ENCODE peak calls at places on chromosomes 4 and X, in four cellular contexts. One of them, this sample, is unnamed.

GRCh38 chrX:100994352-100995281 is 25.1 kb downstream of the ARL13A start:
- DNase-seq in psoas muscle: no peak
- DNase-seq in IMR-90: peak; percentile 68
- DNase-seq in upper lobe of right lung: no peak
- DNase-seq in this sample: no peak

GRCh38 chr4:126761947-126762650 is 870.7 kb upstream of the INTU start:
- DNase-seq in psoas muscle: no peak
- DNase-seq in IMR-90: no peak
- DNase-seq in upper lobe of right lung: no peak
- DNase-seq in this sample: no peak

GRCh38 chr4:47837582-47838294 is at the start of gene CORIN:
- DNase-seq in psoas muscle: no peak
- DNase-seq in IMR-90: no peak
- DNase-seq in upper lobe of right lung: peak; percentile 70
- DNase-seq in this sample: peak; percentile 10

GRCh38 chrX:17788439-17788838 is 51.1 kb downstream of the SCML1 start:
- DNase-seq in psoas muscle: peak; percentile 35
- DNase-seq in IMR-90: peak; percentile 16
- DNase-seq in upper lobe of right lung: peak; percentile 64
- DNase-seq in this sample: peak; percentile 25

GRCh38 chr4:110518889-110519490 is 43.0 kb downstream of the ENPEP start:
- DNase-seq in psoas muscle: no peak
- DNase-seq in IMR-90: peak; percentile 22
- DNase-seq in upper lobe of right lung: no peak
- DNase-seq in this sample: peak; percentile 2

GRCh38 chr4:27267435-27268355 is 407.1 kb downstream of the STIM2 start:
- DNase-seq in psoas muscle: no peak
- DNase-seq in IMR-90: no peak
- DNase-seq in upper lobe of right lung: no peak
- DNase-seq in this sample: no peak

GRCh38 chr4:40778090-40778489 is 28.3 kb downstream of the NSUN7 start:
- DNase-seq in psoas muscle: no peak
- DNase-seq in IMR-90: no peak
- DNase-seq in upper lobe of right lung: no peak
- DNase-seq in this sample: no peak

GRCh38 chr4:161320377-161320776 is 843.4 kb downstream of the FSTL5 start:
- DNase-seq in psoas muscle: no peak
- DNase-seq in IMR-90: no peak
- DNase-seq in upper lobe of right lung: no peak
- DNase-seq in this sample: no peak

GRCh38 chr4:128455076-128455345 is 167.4 kb upstream of the PGRMC2 start:
- DNase-seq in psoas muscle: no peak
- DNase-seq in IMR-90: no peak
- DNase-seq in upper lobe of right lung: no peak
- DNase-seq in this sample: no peak

GRCh38 chr4:54902261-54902660 is 223.1 kb downstream of the KDR start:
- DNase-seq in psoas muscle: no peak
- DNase-seq in IMR-90: peak; percentile 43
- DNase-seq in upper lobe of right lung: no peak
- DNase-seq in this sample: no peak

GRCh38 chrX:12954981-12955380 is 19.9 kb upstream of the TMSB4X start:
- DNase-seq in psoas muscle: no peak
- DNase-seq in IMR-90: no peak
- DNase-seq in upper lobe of right lung: no peak
- DNase-seq in this sample: no peak

GRCh38 chr4:173171098-173171497 is 2.5 kb downstream of the GALNT7 start:
- DNase-seq in psoas muscle: no peak
- DNase-seq in IMR-90: peak; percentile 52
- DNase-seq in upper lobe of right lung: no peak
- DNase-seq in this sample: no peak

GRCh38 chr4:110616162-110617062 is 6.5 kb downstream of the PITX2 start:
- DNase-seq in psoas muscle: no peak
- DNase-seq in IMR-90: no peak
- DNase-seq in upper lobe of right lung: no peak
- DNase-seq in this sample: no peak

GRCh38 chrX:21740329-21741274 is 17.3 kb downstream of the SMPX start:
- DNase-seq in psoas muscle: peak; percentile 34
- DNase-seq in IMR-90: no peak
- DNase-seq in upper lobe of right lung: no peak
- DNase-seq in this sample: no peak

GRCh38 chr4:80173387-80173786 is 23.9 kb upstream of the PRDM8 start:
- DNase-seq in psoas muscle: no peak
- DNase-seq in IMR-90: peak; percentile 88
- DNase-seq in upper lobe of right lung: no peak
- DNase-seq in this sample: peak; percentile 31

GRCh38 chr4:772776-773175 is 53.2 kb downstream of the CPLX1 start:
- DNase-seq in psoas muscle: peak; percentile 11
- DNase-seq in IMR-90: no peak
- DNase-seq in upper lobe of right lung: no peak
- DNase-seq in this sample: no peak

GRCh38 chrX:13518126-13518525 is 51.3 kb upstream of the EGFL6 start:
- DNase-seq in psoas muscle: no peak
- DNase-seq in IMR-90: no peak
- DNase-seq in upper lobe of right lung: no peak
- DNase-seq in this sample: no peak

GRCh38 chr4:77104405-77105292 is 28.9 kb upstream of the CCNI start:
- DNase-seq in psoas muscle: peak; percentile 52
- DNase-seq in IMR-90: no peak
- DNase-seq in upper lobe of right lung: peak; percentile 75
- DNase-seq in this sample: no peak

GRCh38 chr4:36775544-36775943 is 469.0 kb upstream of the NWD2 start:
- DNase-seq in psoas muscle: no peak
- DNase-seq in IMR-90: no peak
- DNase-seq in upper lobe of right lung: no peak
- DNase-seq in this sample: no peak

GRCh38 chr4:76053730-76054129 is 17.9 kb upstream of the CXCL11 start:
- DNase-seq in psoas muscle: no peak
- DNase-seq in IMR-90: no peak
- DNase-seq in upper lobe of right lung: no peak
- DNase-seq in this sample: no peak

GRCh38 chrX:20471483-20471882 is 204.8 kb upstream of the RPS6KA3 start:
- DNase-seq in psoas muscle: no peak
- DNase-seq in IMR-90: no peak
- DNase-seq in upper lobe of right lung: no peak
- DNase-seq in this sample: no peak

GRCh38 chr4:48986654-48987164 is 634 bp downstream of the CWH43 start:
- DNase-seq in psoas muscle: no peak
- DNase-seq in IMR-90: no peak
- DNase-seq in upper lobe of right lung: no peak
- DNase-seq in this sample: no peak

GRCh38 chr4:31645211-31645610 is 925.0 kb downstream of the PCDH7 start:
- DNase-seq in psoas muscle: no peak
- DNase-seq in IMR-90: no peak
- DNase-seq in upper lobe of right lung: no peak
- DNase-seq in this sample: no peak

GRCh38 chrX:109939498-109939897 is 63.4 kb upstream of the TMEM164 start:
- DNase-seq in psoas muscle: no peak
- DNase-seq in IMR-90: no peak
- DNase-seq in upper lobe of right lung: peak; percentile 63
- DNase-seq in this sample: no peak

GRCh38 chrX:9324676-9325075 is 140.2 kb upstream of the TBL1X start:
- DNase-seq in psoas muscle: no peak
- DNase-seq in IMR-90: no peak
- DNase-seq in upper lobe of right lung: no peak
- DNase-seq in this sample: no peak

GRCh38 chrX:54043696-54044125 is 562 bp downstream of the PHF8 start:
- DNase-seq in psoas muscle: peak; percentile 24
- DNase-seq in IMR-90: peak; percentile 10
- DNase-seq in upper lobe of right lung: peak; percentile 77
- DNase-seq in this sample: peak; percentile 25

GRCh38 chrX:1925053-1925481 is 310.2 kb downstream of the ASMT start:
- DNase-seq in psoas muscle: no peak
- DNase-seq in IMR-90: no peak
- DNase-seq in upper lobe of right lung: no peak
- DNase-seq in this sample: no peak

GRCh38 chr4:1727117-1728031 is 6.1 kb downstream of the TACC3 start:
- DNase-seq in psoas muscle: peak; percentile 57
- DNase-seq in IMR-90: peak; percentile 75
- DNase-seq in upper lobe of right lung: peak; percentile 86
- DNase-seq in this sample: no peak

GRCh38 chrX:71103110-71103983 is 3.2 kb downstream of the CXorf65 start:
- DNase-seq in psoas muscle: peak; percentile 25
- DNase-seq in IMR-90: no peak
- DNase-seq in upper lobe of right lung: no peak
- DNase-seq in this sample: peak; percentile 56

GRCh38 chr4:57162499-57163019 is 52.4 kb upstream of the IGFBP7 start:
- DNase-seq in psoas muscle: no peak
- DNase-seq in IMR-90: no peak
- DNase-seq in upper lobe of right lung: no peak
- DNase-seq in this sample: no peak

GRCh38 chr4:127660486-127660885 is 27.7 kb downstream of the INTU start:
- DNase-seq in psoas muscle: no peak
- DNase-seq in IMR-90: no peak
- DNase-seq in upper lobe of right lung: no peak
- DNase-seq in this sample: no peak

GRCh38 chr4:3710451-3711182 is 55.6 kb upstream of the ADRA2C start:
- DNase-seq in psoas muscle: no peak
- DNase-seq in IMR-90: no peak
- DNase-seq in upper lobe of right lung: peak; percentile 58
- DNase-seq in this sample: no peak

GRCh38 chr4:10806993-10807645 is 122.6 kb upstream of the CLNK start:
- DNase-seq in psoas muscle: no peak
- DNase-seq in IMR-90: no peak
- DNase-seq in upper lobe of right lung: no peak
- DNase-seq in this sample: no peak

GRCh38 chrX:120001787-120002186 is 58.2 kb upstream of the NKAP start:
- DNase-seq in psoas muscle: no peak
- DNase-seq in IMR-90: no peak
- DNase-seq in upper lobe of right lung: no peak
- DNase-seq in this sample: no peak
- H3K27me3 ChIP-seq in psoas muscle: peaks cover 52% of the 10 kb centered on the region
- H3K27me3 ChIP-seq in IMR-90: peaks cover 33% of the 10 kb centered on the region
- H3K27me3 ChIP-seq in upper lobe of right lung: peaks cover 27% of the 10 kb centered on the region
- H3K27me3 ChIP-seq in this sample: peaks cover 34% of the 10 kb centered on the region

GRCh38 chrX:78098108-78098507 is 5.9 kb upstream of the PGK1 start:
- DNase-seq in psoas muscle: no peak
- DNase-seq in IMR-90: no peak
- DNase-seq in upper lobe of right lung: no peak
- DNase-seq in this sample: no peak

GRCh38 chrX:78092296-78092695 is 11.8 kb upstream of the PGK1 start:
- DNase-seq in psoas muscle: no peak
- DNase-seq in IMR-90: peak; percentile 71
- DNase-seq in upper lobe of right lung: no peak
- DNase-seq in this sample: no peak
- TF ChIP-seq CTCF in psoas muscle: peak; percentile 18
- TF ChIP-seq CTCF in IMR-90: peak; percentile 66
- TF ChIP-seq CTCF in upper lobe of right lung: no peak
- TF ChIP-seq CTCF in this sample: no peak

GRCh38 chr4:102794999-102795398 is 32.4 kb downstream of the UBE2D3 start:
- DNase-seq in psoas muscle: no peak
- DNase-seq in IMR-90: no peak
- DNase-seq in upper lobe of right lung: no peak
- DNase-seq in this sample: no peak
- H3K27me3 ChIP-seq in psoas muscle: no peaks in the 10 kb centered on the region
- H3K27me3 ChIP-seq in IMR-90: no peaks in the 10 kb centered on the region
- H3K27me3 ChIP-seq in upper lobe of right lung: no peaks in the 10 kb centered on the region
- H3K27me3 ChIP-seq in this sample: no peaks in the 10 kb centered on the region

GRCh38 chrX:51643377-51643776 is 24.7 kb upstream of the CENPVL3 start:
- DNase-seq in psoas muscle: no peak
- DNase-seq in IMR-90: no peak
- DNase-seq in upper lobe of right lung: no peak
- DNase-seq in this sample: no peak

DNA sequence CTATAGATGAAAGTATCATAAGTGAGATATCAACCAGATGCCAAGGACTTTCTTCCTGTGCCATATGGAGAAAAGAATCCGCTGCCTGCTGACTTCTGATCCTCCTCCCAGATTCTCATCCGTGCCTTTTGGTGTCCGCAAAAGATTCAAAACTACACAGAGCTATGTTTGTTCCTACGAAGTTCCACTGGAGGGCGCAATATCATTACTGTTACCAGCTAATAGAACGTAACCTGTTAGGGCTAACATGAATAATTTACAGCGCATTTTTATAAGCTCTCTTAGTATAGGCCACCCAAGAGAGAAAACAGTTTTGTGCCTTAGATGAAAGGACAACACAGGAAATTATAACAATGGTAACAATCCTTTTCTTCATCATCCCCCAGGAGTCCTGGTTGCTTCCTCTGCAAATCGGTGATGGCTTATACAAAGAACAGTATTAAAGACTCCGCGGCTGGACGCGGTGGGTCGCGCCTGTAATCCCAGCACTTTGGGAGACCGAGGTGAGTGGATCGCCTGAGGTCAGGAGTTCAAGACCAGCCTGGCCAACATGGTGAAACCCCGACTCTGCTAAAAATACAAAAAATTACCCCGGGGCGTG is 22.8 kb upstream of the CENPVL3 start:
- DNase-seq in psoas muscle: no peak
- DNase-seq in IMR-90: peak; percentile 60
- DNase-seq in upper lobe of right lung: no peak
- DNase-seq in this sample: no peak
- TF ChIP-seq CTCF in psoas muscle: peak; percentile 30
- TF ChIP-seq CTCF in IMR-90: peak; percentile 59
- TF ChIP-seq CTCF in upper lobe of right lung: peak; percentile 26
- TF ChIP-seq CTCF in this sample: peak; percentile 34

GRCh38 chr4:183798249-183798920 is 106.7 kb upstream of the STOX2 start:
- DNase-seq in psoas muscle: no peak
- DNase-seq in IMR-90: no peak
- DNase-seq in upper lobe of right lung: peak; percentile 77
- DNase-seq in this sample: no peak
- H3K27me3 ChIP-seq in psoas muscle: peaks cover 64% of the 10 kb centered on the region
- H3K27me3 ChIP-seq in IMR-90: peaks cover 45% of the 10 kb centered on the region
- H3K27me3 ChIP-seq in upper lobe of right lung: peaks cover 18% of the 10 kb centered on the region
- H3K27me3 ChIP-seq in this sample: peaks cover 58% of the 10 kb centered on the region

GRCh38 chrX:26442340-26442739 is 226.4 kb downstream of the MAGEB5 start:
- DNase-seq in psoas muscle: no peak
- DNase-seq in IMR-90: peak; percentile 26
- DNase-seq in upper lobe of right lung: no peak
- DNase-seq in this sample: no peak
- TF ChIP-seq CTCF in psoas muscle: peak; percentile 18
- TF ChIP-seq CTCF in IMR-90: peak; percentile 51
- TF ChIP-seq CTCF in upper lobe of right lung: no peak
- TF ChIP-seq CTCF in this sample: no peak

GRCh38 chrX:145687707-145688106 is 129.9 kb upstream of the SLITRK2 start:
- DNase-seq in psoas muscle: no peak
- DNase-seq in IMR-90: no peak
- DNase-seq in upper lobe of right lung: no peak
- DNase-seq in this sample: no peak
- H3K27me3 ChIP-seq in psoas muscle: no peaks in the 10 kb centered on the region
- H3K27me3 ChIP-seq in IMR-90: no peaks in the 10 kb centered on the region
- H3K27me3 ChIP-seq in upper lobe of right lung: no peaks in the 10 kb centered on the region
- H3K27me3 ChIP-seq in this sample: no peaks in the 10 kb centered on the region